ENCODE peak calls at places on chromosomes 11 and 22, in nine cellular contexts. J is IMR-90, I is PC-3, P is HFF-Myc, C is prostate gland, G is tibial nerve, R is cardiac fibroblast, M is pancreas, Y is fibroblast of pulmonary artery. W is an unnamed sample.

GRCh38 chr11:1499261-1499890 is 12.8 kb upstream of the MOB2 start:
- DNase-seq in J (no peak), I (no peak), P (no peak), C (no peak), G (no peak), R (no peak), M (no peak), Y (no peak), W (no peak)

GRCh38 chr11:21142007-21142406 is 472.6 kb downstream of the NELL1 start:
- DNase-seq in J (no peak), I (no peak), P (no peak), C (no peak), G (no peak), R (no peak), M (no peak), Y (no peak), W (no peak)

GRCh38 chr22:49334589-49334873 is 493.1 kb downstream of the BRD1 start:
- DNase-seq in J (no peak), I (no peak), P (no peak), C (no peak), G (no peak), R (no peak), M (no peak), Y (no peak), W (no peak)

GRCh38 chr11:134233729-134234179 is 9.3 kb downstream of the VPS26B start:
- DNase-seq in J (no peak), I (no peak), P (no peak), C (no peak), G (no peak), R (no peak), M (no peak), Y (no peak), W (no peak)

GRCh38 chr11:116473236-116473769 is 299.5 kb downstream of the BUD13 start:
- DNase-seq in J (no peak), I (no peak), P (no peak), C (no peak), G (no peak), R (no peak), M (no peak), Y (no peak), W (no peak)

GRCh38 chr11:124793466-124794278 is 6.5 kb downstream of the MSANTD2 start:
- DNase-seq in J (peak; percentile 40), I (peak; percentile 82), P (no peak), C (no peak), G (no peak), R (peak; percentile 67), M (no peak), Y (peak; percentile 68), W (peak; percentile 58)

GRCh38 chr11:84398017-84398626 is 1112.0 kb upstream of the CCDC90B start:
- DNase-seq in J (peak; percentile 1), I (peak; percentile 52), P (no peak), C (no peak), G (no peak), R (peak; percentile 66), M (no peak), Y (peak; percentile 66), W (peak; percentile 0)

GRCh38 chr11:59574467-59574866 is 41.1 kb downstream of the OSBP start:
- DNase-seq in J (peak; percentile 52), I (no peak), P (no peak), C (no peak), G (no peak), R (peak; percentile 29), M (no peak), Y (no peak), W (peak; percentile 92)

GRCh38 chr11:128597209-128597608 is 9.9 kb upstream of the ETS1 start:
- DNase-seq in J (no peak), I (no peak), P (no peak), C (no peak), G (no peak), R (no peak), M (no peak), Y (no peak), W (no peak)

GRCh38 chr11:115548878-115549528 is 44.8 kb upstream of the CADM1 start:
- DNase-seq in J (no peak), I (no peak), P (no peak), C (no peak), G (no peak), R (no peak), M (peak; percentile 25), Y (no peak), W (no peak)

GRCh38 chr11:57172031-57172430 is 9.7 kb upstream of the LRRC55 start:
- DNase-seq in J (no peak), I (peak; percentile 13), P (no peak), C (no peak), G (no peak), R (no peak), M (no peak), Y (no peak), W (no peak)

GRCh38 chr11:121448431-121448941 is 3.6 kb upstream of the SORL1 start:
- DNase-seq in J (peak; percentile 3), I (no peak), P (no peak), C (no peak), G (no peak), R (no peak), M (no peak), Y (no peak), W (no peak)

GRCh38 chr22:27348634-27349033 is 452.9 kb downstream of the MN1 start:
- DNase-seq in J (peak; percentile 43), I (no peak), P (no peak), C (no peak), G (no peak), R (peak; percentile 36), M (no peak), Y (peak; percentile 53), W (peak; percentile 61)

GRCh38 chr22:50683086-50683993 is 10.7 kb downstream of the SHANK3 start:
- DNase-seq in J (no peak), I (no peak), P (no peak), C (no peak), G (no peak), R (no peak), M (no peak), Y (no peak), W (no peak)

GRCh38 chr11:16630651-16631050 is 107.8 kb upstream of the C11orf58 start:
- DNase-seq in J (no peak), I (no peak), P (no peak), C (no peak), G (no peak), R (no peak), M (no peak), Y (no peak), W (no peak)

GRCh38 chr11:16632295-16633200 is 105.9 kb upstream of the C11orf58 start:
- DNase-seq in J (peak; percentile 21), I (peak; percentile 66), P (no peak), C (no peak), G (no peak), R (peak; percentile 29), M (no peak), Y (peak; percentile 29), W (peak; percentile 14)
- H3K4me3 ChIP-seq in J (no peak overlapping the region), I (peak overlapping the region; percentile 52), P (no peak overlapping the region), C (no peak overlapping the region), G (no peak overlapping the region), R (no peak overlapping the region), M (no peak overlapping the region), Y (no peak overlapping the region), W (no peak overlapping the region)

GRCh38 chr11:70168405-70168754 is 34.7 kb upstream of the FADD start:
- DNase-seq in J (no peak), I (no peak), P (no peak), C (no peak), G (no peak), R (no peak), M (no peak), Y (no peak), W (no peak)

GRCh38 chr11:70167120-70167519 is 36.0 kb upstream of the FADD start:
- DNase-seq in J (no peak), I (no peak), P (no peak), C (no peak), G (no peak), R (no peak), M (no peak), Y (no peak), W (no peak)

GRCh38 chr11:70169136-70169535 is 34.0 kb upstream of the FADD start:
- DNase-seq in J (no peak), I (no peak), P (no peak), C (peak; percentile 11), G (no peak), R (no peak), M (no peak), Y (no peak), W (no peak)

GRCh38 chr11:70169632-70170031 is 33.5 kb upstream of the FADD start:
- DNase-seq in J (no peak), I (no peak), P (no peak), C (peak; percentile 83), G (no peak), R (no peak), M (no peak), Y (no peak), W (no peak)

GRCh38 chr11:70167723-70168404 is 35.2 kb upstream of the FADD start:
- DNase-seq in J (no peak), I (peak; percentile 37), P (no peak), C (no peak), G (no peak), R (no peak), M (no peak), Y (no peak), W (no peak)
- TF ChIP-seq CTCF in J (no peak), I (no peak), P (no peak), C (no peak), G (no peak), R (no peak), M (no peak), Y (no peak), W (no peak)

GRCh38 chr11:111911563-111912401 is at the start of gene CRYAB:
- DNase-seq in J (peak; percentile 82), I (peak; percentile 61), P (peak; percentile 36), C (peak; percentile 96), G (peak; percentile 86), R (peak; percentile 92), M (peak; percentile 68), Y (peak; percentile 83), W (peak; percentile 87)
- H3K4me3 ChIP-seq in J (peak within 1 kb of the TSS; percentile 1), I (no peak within 1 kb of the TSS), P (no peak within 1 kb of the TSS), C (peak within 1 kb of the TSS; percentile 31), G (peak within 1 kb of the TSS; percentile 51), R (peak within 1 kb of the TSS; percentile 19), M (peak within 1 kb of the TSS; percentile 20), Y (peak within 1 kb of the TSS; percentile 21), W (peak within 1 kb of the TSS; percentile 27)

GRCh38 chr11:73758451-73758850 is 2.4 kb downstream of the RAB6A start:
- DNase-seq in J (no peak), I (no peak), P (no peak), C (no peak), G (no peak), R (no peak), M (no peak), Y (no peak), W (no peak)

GRCh38 chr11:73755670-73756069 is 5.2 kb downstream of the RAB6A start:
- DNase-seq in J (no peak), I (no peak), P (no peak), C (no peak), G (no peak), R (no peak), M (no peak), Y (no peak), W (no peak)

GRCh38 chr11:73759520-73760065 is 1.3 kb downstream of the RAB6A start:
- DNase-seq in J (peak; percentile 23), I (peak; percentile 38), P (no peak), C (no peak), G (no peak), R (peak; percentile 41), M (no peak), Y (peak; percentile 39), W (peak; percentile 28)

GRCh38 chr11:73760066-73760679 is 701 bp downstream of the RAB6A start:
- DNase-seq in J (peak; percentile 11), I (peak; percentile 13), P (no peak), C (peak; percentile 23), G (peak; percentile 22), R (peak; percentile 59), M (peak; percentile 76), Y (peak; percentile 44), W (peak; percentile 54)

GRCh38 chr11:73757598-73757997 is 3.3 kb downstream of the RAB6A start:
- DNase-seq in J (no peak), I (no peak), P (no peak), C (no peak), G (no peak), R (no peak), M (no peak), Y (peak; percentile 17), W (peak; percentile 23)
- TF ChIP-seq CTCF in J (no peak), I (no peak), P (no peak), C (no peak), G (no peak), R (no peak), M (no peak), Y (no peak), W (no peak)